ENCODE peak calls at places on chromosomes 16 and 17, in seven cellular contexts. One of them, this sample, is unnamed.

GRCh38 chr17:34067009-34067408 is 188.1 kb upstream of the CCL2 start:
- DNase-seq in astrocyte: no peak
- DNase-seq in psoas muscle: no peak
- DNase-seq in astrocyte of the cerebellum: no peak
- DNase-seq in endodermal cell: no peak
- DNase-seq in fibroblast of mammary gland: no peak
- DNase-seq in PC-9: no peak
- DNase-seq in this sample: no peak

GRCh38 chr16:19657831-19658230 is 60.2 kb downstream of the KNOP1 start:
- DNase-seq in astrocyte: no peak
- DNase-seq in psoas muscle: no peak
- DNase-seq in astrocyte of the cerebellum: no peak
- DNase-seq in endodermal cell: no peak
- DNase-seq in fibroblast of mammary gland: no peak
- DNase-seq in PC-9: no peak
- DNase-seq in this sample: no peak

GRCh38 chr17:21174719-21175118 is 39.2 kb downstream of the TMEM11 start:
- DNase-seq in astrocyte: peak; percentile 51
- DNase-seq in psoas muscle: peak; percentile 69
- DNase-seq in astrocyte of the cerebellum: no peak
- DNase-seq in endodermal cell: peak; percentile 36
- DNase-seq in fibroblast of mammary gland: peak; percentile 28
- DNase-seq in PC-9: no peak
- DNase-seq in this sample: no peak

GRCh38 chr16:29987371-29988085 is 7.9 kb downstream of the HIRIP3 start:
- DNase-seq in astrocyte: no peak
- DNase-seq in psoas muscle: no peak
- DNase-seq in astrocyte of the cerebellum: no peak
- DNase-seq in endodermal cell: no peak
- DNase-seq in fibroblast of mammary gland: no peak
- DNase-seq in PC-9: no peak
- DNase-seq in this sample: no peak

GRCh38 chr17:42541041-42541833 is 5.2 kb downstream of the NAGLU start:
- DNase-seq in astrocyte: no peak
- DNase-seq in psoas muscle: peak; percentile 40
- DNase-seq in astrocyte of the cerebellum: no peak
- DNase-seq in endodermal cell: no peak
- DNase-seq in fibroblast of mammary gland: no peak
- DNase-seq in PC-9: peak; percentile 73
- DNase-seq in this sample: no peak

GRCh38 chr16:62661435-62661834 is 625.2 kb upstream of the CDH8 start:
- DNase-seq in astrocyte: no peak
- DNase-seq in psoas muscle: no peak
- DNase-seq in astrocyte of the cerebellum: no peak
- DNase-seq in endodermal cell: no peak
- DNase-seq in fibroblast of mammary gland: no peak
- DNase-seq in PC-9: no peak
- DNase-seq in this sample: no peak

GRCh38 chr16:88649195-88649923 is 1.5 kb downstream of the CYBA start:
- DNase-seq in astrocyte: no peak
- DNase-seq in psoas muscle: no peak
- DNase-seq in astrocyte of the cerebellum: no peak
- DNase-seq in endodermal cell: no peak
- DNase-seq in fibroblast of mammary gland: no peak
- DNase-seq in PC-9: no peak
- DNase-seq in this sample: no peak

GRCh38 chr16:30902070-30902972 is 5.9 kb downstream of the CTF1 start:
- DNase-seq in astrocyte: peak; percentile 30
- DNase-seq in psoas muscle: peak; percentile 87
- DNase-seq in astrocyte of the cerebellum: no peak
- DNase-seq in endodermal cell: peak; percentile 88
- DNase-seq in fibroblast of mammary gland: peak; percentile 57
- DNase-seq in PC-9: no peak
- DNase-seq in this sample: no peak

GRCh38 chr17:77281904-77282367 is 141.2 kb downstream of the SEC14L1 start:
- DNase-seq in astrocyte: no peak
- DNase-seq in psoas muscle: no peak
- DNase-seq in astrocyte of the cerebellum: no peak
- DNase-seq in endodermal cell: peak; percentile 83
- DNase-seq in fibroblast of mammary gland: no peak
- DNase-seq in PC-9: peak; percentile 59
- DNase-seq in this sample: no peak

GRCh38 chr17:66687570-66688284 is 147.2 kb upstream of the CACNG5 start:
- DNase-seq in astrocyte: no peak
- DNase-seq in psoas muscle: no peak
- DNase-seq in astrocyte of the cerebellum: no peak
- DNase-seq in endodermal cell: no peak
- DNase-seq in fibroblast of mammary gland: no peak
- DNase-seq in PC-9: no peak
- DNase-seq in this sample: no peak

GRCh38 chr16:49513040-49513439 is 139.4 kb downstream of the C16orf78 start:
- DNase-seq in astrocyte: no peak
- DNase-seq in psoas muscle: peak; percentile 73
- DNase-seq in astrocyte of the cerebellum: no peak
- DNase-seq in endodermal cell: peak; percentile 82
- DNase-seq in fibroblast of mammary gland: peak; percentile 4
- DNase-seq in PC-9: no peak
- DNase-seq in this sample: no peak

GRCh38 chr17:17073006-17073626 is 30.9 kb downstream of the MPRIP start:
- DNase-seq in astrocyte: no peak
- DNase-seq in psoas muscle: no peak
- DNase-seq in astrocyte of the cerebellum: no peak
- DNase-seq in endodermal cell: no peak
- DNase-seq in fibroblast of mammary gland: no peak
- DNase-seq in PC-9: no peak
- DNase-seq in this sample: no peak
- H3K4me3 ChIP-seq in astrocyte: no peak overlapping the region
- H3K4me3 ChIP-seq in psoas muscle: no peak overlapping the region
- H3K4me3 ChIP-seq in astrocyte of the cerebellum: no peak overlapping the region
- H3K4me3 ChIP-seq in endodermal cell: no peak overlapping the region
- H3K4me3 ChIP-seq in fibroblast of mammary gland: no peak overlapping the region
- H3K4me3 ChIP-seq in PC-9: no peak overlapping the region
- H3K4me3 ChIP-seq in this sample: no peak overlapping the region

DNA sequence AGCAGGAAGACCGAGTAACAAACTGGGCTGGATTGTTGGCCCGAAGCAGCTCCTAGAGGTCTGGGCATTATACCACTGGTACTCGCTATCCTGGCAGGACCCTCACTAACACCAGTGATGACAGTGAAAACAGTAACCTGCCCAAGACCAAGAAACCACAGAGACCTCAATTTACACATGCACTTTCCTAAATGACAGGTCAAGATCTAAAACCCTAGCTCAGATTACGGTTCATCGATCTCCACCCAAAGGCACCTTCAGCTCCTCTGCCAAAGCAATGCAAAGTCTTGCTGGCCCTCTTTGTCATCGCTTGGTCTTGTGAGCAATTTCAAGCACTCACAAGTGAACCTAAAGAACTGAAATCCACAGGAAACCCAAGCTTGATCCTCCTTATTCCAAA is 1.5 kb downstream of the PIP4K2B start:
- DNase-seq in astrocyte: no peak
- DNase-seq in psoas muscle: no peak
- DNase-seq in astrocyte of the cerebellum: no peak
- DNase-seq in endodermal cell: no peak
- DNase-seq in fibroblast of mammary gland: no peak
- DNase-seq in PC-9: no peak
- DNase-seq in this sample: no peak
- H3K4me3 ChIP-seq in astrocyte: peak overlapping the region; percentile 81
- H3K4me3 ChIP-seq in psoas muscle: peak overlapping the region; percentile 96
- H3K4me3 ChIP-seq in astrocyte of the cerebellum: peak overlapping the region; percentile 77
- H3K4me3 ChIP-seq in endodermal cell: peak overlapping the region; percentile 97
- H3K4me3 ChIP-seq in fibroblast of mammary gland: peak overlapping the region; percentile 77
- H3K4me3 ChIP-seq in PC-9: peak overlapping the region; percentile 92
- H3K4me3 ChIP-seq in this sample: peak overlapping the region; percentile 75

DNA sequence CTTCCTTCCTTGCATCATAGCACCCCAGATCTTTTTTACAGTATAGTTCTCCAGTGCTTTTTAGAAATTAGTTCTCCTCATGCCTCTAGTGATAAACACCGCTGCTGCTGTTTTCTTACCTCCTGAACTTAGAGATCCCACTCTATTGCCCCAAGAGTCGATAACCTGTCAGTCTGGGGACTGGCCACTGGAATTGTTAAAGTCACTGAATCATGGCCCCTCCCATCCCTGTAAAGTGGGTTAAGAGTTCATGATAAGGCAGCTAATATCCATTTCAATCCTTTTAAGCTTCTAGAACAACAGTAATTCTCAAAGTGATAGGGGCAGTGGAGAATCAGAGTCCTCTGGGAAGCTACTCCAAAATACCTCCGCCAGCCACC is 1.8 kb upstream of the SMARCD2 start:
- DNase-seq in astrocyte: no peak
- DNase-seq in psoas muscle: peak; percentile 17
- DNase-seq in astrocyte of the cerebellum: no peak
- DNase-seq in endodermal cell: no peak
- DNase-seq in fibroblast of mammary gland: no peak
- DNase-seq in PC-9: no peak
- DNase-seq in this sample: no peak
- H3K4me3 ChIP-seq in astrocyte: no peak overlapping the region
- H3K4me3 ChIP-seq in psoas muscle: no peak overlapping the region
- H3K4me3 ChIP-seq in astrocyte of the cerebellum: no peak overlapping the region
- H3K4me3 ChIP-seq in endodermal cell: no peak overlapping the region
- H3K4me3 ChIP-seq in fibroblast of mammary gland: no peak overlapping the region
- H3K4me3 ChIP-seq in PC-9: no peak overlapping the region
- H3K4me3 ChIP-seq in this sample: no peak overlapping the region

GRCh38 chr17:82299452-82299851 is 18.0 kb downstream of the CD7 start:
- DNase-seq in astrocyte: no peak
- DNase-seq in psoas muscle: no peak
- DNase-seq in astrocyte of the cerebellum: no peak
- DNase-seq in endodermal cell: no peak
- DNase-seq in fibroblast of mammary gland: no peak
- DNase-seq in PC-9: no peak
- DNase-seq in this sample: no peak
- H3K4me3 ChIP-seq in astrocyte: no peak overlapping the region
- H3K4me3 ChIP-seq in psoas muscle: no peak overlapping the region
- H3K4me3 ChIP-seq in astrocyte of the cerebellum: no peak overlapping the region
- H3K4me3 ChIP-seq in endodermal cell: no peak overlapping the region
- H3K4me3 ChIP-seq in fibroblast of mammary gland: no peak overlapping the region
- H3K4me3 ChIP-seq in PC-9: no peak overlapping the region
- H3K4me3 ChIP-seq in this sample: no peak overlapping the region

GRCh38 chr17:45267436-45268055 is 5.7 kb upstream of the SPATA32 start:
- DNase-seq in astrocyte: no peak
- DNase-seq in psoas muscle: no peak
- DNase-seq in astrocyte of the cerebellum: no peak
- DNase-seq in endodermal cell: no peak
- DNase-seq in fibroblast of mammary gland: no peak
- DNase-seq in PC-9: no peak
- DNase-seq in this sample: no peak
- H3K4me3 ChIP-seq in astrocyte: no peak overlapping the region
- H3K4me3 ChIP-seq in psoas muscle: no peak overlapping the region
- H3K4me3 ChIP-seq in astrocyte of the cerebellum: no peak overlapping the region
- H3K4me3 ChIP-seq in endodermal cell: no peak overlapping the region
- H3K4me3 ChIP-seq in fibroblast of mammary gland: no peak overlapping the region
- H3K4me3 ChIP-seq in PC-9: no peak overlapping the region
- H3K4me3 ChIP-seq in this sample: no peak overlapping the region

GRCh38 chr17:76137351-76138233 is 3.5 kb downstream of the FOXJ1 start:
- DNase-seq in astrocyte: no peak
- DNase-seq in psoas muscle: peak; percentile 55
- DNase-seq in astrocyte of the cerebellum: no peak
- DNase-seq in endodermal cell: peak; percentile 80
- DNase-seq in fibroblast of mammary gland: no peak
- DNase-seq in PC-9: no peak
- DNase-seq in this sample: no peak

GRCh38 chr17:76139801-76140660 is 1.0 kb downstream of the FOXJ1 start:
- DNase-seq in astrocyte: no peak
- DNase-seq in psoas muscle: peak; percentile 51
- DNase-seq in astrocyte of the cerebellum: no peak
- DNase-seq in endodermal cell: peak; percentile 80
- DNase-seq in fibroblast of mammary gland: peak; percentile 7
- DNase-seq in PC-9: no peak
- DNase-seq in this sample: no peak

GRCh38 chr17:76138234-76138895 is 2.7 kb downstream of the FOXJ1 start:
- DNase-seq in astrocyte: no peak
- DNase-seq in psoas muscle: peak; percentile 50
- DNase-seq in astrocyte of the cerebellum: no peak
- DNase-seq in endodermal cell: peak; percentile 88
- DNase-seq in fibroblast of mammary gland: no peak
- DNase-seq in PC-9: no peak
- DNase-seq in this sample: no peak

GRCh38 chr17:76139261-76139752 is 1.7 kb downstream of the FOXJ1 start:
- DNase-seq in astrocyte: no peak
- DNase-seq in psoas muscle: no peak
- DNase-seq in astrocyte of the cerebellum: no peak
- DNase-seq in endodermal cell: peak; percentile 73
- DNase-seq in fibroblast of mammary gland: no peak
- DNase-seq in PC-9: no peak
- DNase-seq in this sample: no peak

DNA sequence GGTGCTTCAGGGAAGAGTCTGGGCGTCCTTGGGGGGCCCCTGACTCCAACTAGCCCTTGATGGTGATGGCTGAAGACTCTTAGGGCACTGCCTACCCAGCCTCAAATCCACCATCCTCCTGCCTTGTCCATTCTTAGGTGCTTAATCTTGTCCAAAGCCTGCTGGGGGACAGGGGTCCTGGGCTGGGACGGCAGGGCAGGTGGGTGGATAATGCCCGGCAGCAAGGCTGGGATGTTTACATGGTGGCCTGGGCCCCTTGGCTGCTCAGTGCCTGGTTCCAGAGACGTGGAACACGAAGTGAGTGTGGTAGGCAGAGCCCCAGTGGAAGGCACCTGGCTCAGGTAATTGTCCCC is 2.2 kb downstream of the FOXJ1 start:
- DNase-seq in astrocyte: no peak
- DNase-seq in psoas muscle: no peak
- DNase-seq in astrocyte of the cerebellum: no peak
- DNase-seq in endodermal cell: peak; percentile 73
- DNase-seq in fibroblast of mammary gland: no peak
- DNase-seq in PC-9: no peak
- DNase-seq in this sample: no peak
- H3K4me3 ChIP-seq in astrocyte: no peak overlapping the region
- H3K4me3 ChIP-seq in psoas muscle: no peak overlapping the region
- H3K4me3 ChIP-seq in astrocyte of the cerebellum: no peak overlapping the region
- H3K4me3 ChIP-seq in endodermal cell: peak overlapping the region; percentile 70
- H3K4me3 ChIP-seq in fibroblast of mammary gland: no peak overlapping the region
- H3K4me3 ChIP-seq in PC-9: no peak overlapping the region
- H3K4me3 ChIP-seq in this sample: no peak overlapping the region

DNA sequence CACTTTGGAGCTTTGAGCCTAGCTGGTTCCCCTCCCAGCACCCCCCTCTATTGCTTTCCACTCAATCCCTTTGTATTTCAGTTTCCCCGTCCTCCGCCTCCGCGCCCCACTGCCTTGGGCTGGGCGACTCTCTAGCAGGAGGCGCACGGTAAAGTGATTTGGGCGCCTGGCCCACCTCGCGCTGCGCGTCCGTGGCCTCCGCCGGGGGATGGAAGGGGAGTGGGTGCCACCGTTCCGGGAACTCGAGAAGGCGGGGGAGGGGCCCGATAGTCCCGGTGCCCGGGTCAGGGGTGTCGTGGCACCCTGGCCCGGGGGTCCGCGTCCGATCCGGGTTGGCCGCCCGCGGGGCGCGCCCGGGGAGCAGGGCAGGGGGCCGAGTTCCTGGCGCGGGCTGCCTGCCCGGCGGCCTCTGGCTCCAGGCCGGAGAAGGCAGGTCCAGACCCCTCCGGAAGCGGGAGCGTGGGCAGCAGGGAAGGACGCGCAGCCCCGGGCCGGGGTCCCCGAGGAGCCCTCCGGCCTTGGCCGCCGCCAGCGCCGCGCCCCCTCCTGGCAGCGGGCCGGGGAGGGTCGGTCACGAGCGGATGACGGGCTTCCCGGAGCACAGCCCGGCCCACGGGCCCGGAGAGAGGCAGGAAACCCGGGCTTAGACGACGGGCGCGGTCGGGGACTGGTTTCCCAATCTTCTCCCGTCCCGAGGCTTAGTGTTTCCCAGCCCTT is 15.8 kb downstream of the MEOX1 start:
- DNase-seq in astrocyte: no peak
- DNase-seq in psoas muscle: peak; percentile 86
- DNase-seq in astrocyte of the cerebellum: no peak
- DNase-seq in endodermal cell: peak; percentile 89
- DNase-seq in fibroblast of mammary gland: peak; percentile 33
- DNase-seq in PC-9: no peak
- DNase-seq in this sample: no peak
- H3K4me3 ChIP-seq in astrocyte: peak overlapping the region; percentile 49
- H3K4me3 ChIP-seq in psoas muscle: peak overlapping the region; percentile 60
- H3K4me3 ChIP-seq in astrocyte of the cerebellum: peak overlapping the region; percentile 32
- H3K4me3 ChIP-seq in endodermal cell: no peak overlapping the region
- H3K4me3 ChIP-seq in fibroblast of mammary gland: peak overlapping the region; percentile 36
- H3K4me3 ChIP-seq in PC-9: no peak overlapping the region
- H3K4me3 ChIP-seq in this sample: peak overlapping the region; percentile 38